ENCODE peak calls at places on chromosome 17, in four cellular contexts. One of them, this sample, is unnamed.

GRCh38 chr17:60060474-60060873 is 18.2 kb downstream of the HEATR6 start:
- DNase-seq in neuronal stem cell: no peak
- DNase-seq in astrocyte of the spinal cord: peak
- DNase-seq in fibroblast of pulmonary artery: no peak
- DNase-seq in this sample: no peak

GRCh38 chr17:4940625-4941021 is 555 bp downstream of the RNF167 start:
- DNase-seq in astrocyte of the spinal cord: no peak
- DNase-seq in fibroblast of pulmonary artery: no peak
- DNase-seq in neuronal stem cell: no peak
- DNase-seq in this sample: no peak

GRCh38 chr17:47848198-47848513 is 2.8 kb downstream of the SP6 start:
- DNase-seq in fibroblast of pulmonary artery: no peak
- DNase-seq in astrocyte of the spinal cord: no peak
- DNase-seq in neuronal stem cell: no peak
- DNase-seq in this sample: no peak

GRCh38 chr17:77182205-77182604 is 41.4 kb downstream of the SEC14L1 start:
- DNase-seq in fibroblast of pulmonary artery: peak
- DNase-seq in neuronal stem cell: no peak
- DNase-seq in astrocyte of the spinal cord: no peak
- DNase-seq in this sample: no peak

GRCh38 chr17:31266042-31266441 is 31.0 kb downstream of the OMG start:
- DNase-seq in fibroblast of pulmonary artery: no peak
- DNase-seq in astrocyte of the spinal cord: no peak
- DNase-seq in neuronal stem cell: no peak
- DNase-seq in this sample: peak

GRCh38 chr17:82167028-82167427 is 45.6 kb downstream of the CCDC57 start:
- DNase-seq in neuronal stem cell: no peak
- DNase-seq in fibroblast of pulmonary artery: no peak
- DNase-seq in astrocyte of the spinal cord: no peak
- DNase-seq in this sample: no peak

GRCh38 chr17:14318109-14318905 is 17.4 kb downstream of the HS3ST3B1 start:
- DNase-seq in astrocyte of the spinal cord: no peak
- DNase-seq in fibroblast of pulmonary artery: no peak
- DNase-seq in neuronal stem cell: no peak
- DNase-seq in this sample: no peak

GRCh38 chr17:50527155-50527762 is 5.3 kb upstream of the EPN3 start:
- DNase-seq in astrocyte of the spinal cord: no peak
- DNase-seq in fibroblast of pulmonary artery: no peak
- DNase-seq in neuronal stem cell: no peak
- DNase-seq in this sample: no peak

GRCh38 chr17:60817187-60817586 is 139.5 kb downstream of the BCAS3 start:
- DNase-seq in neuronal stem cell: no peak
- DNase-seq in astrocyte of the spinal cord: peak
- DNase-seq in fibroblast of pulmonary artery: peak
- DNase-seq in this sample: peak

GRCh38 chr17:1186923-1187771 is 7.4 kb upstream of the ABR start:
- DNase-seq in neuronal stem cell: peak
- DNase-seq in astrocyte of the spinal cord: peak
- DNase-seq in fibroblast of pulmonary artery: peak
- DNase-seq in this sample: peak
- H3K4me3 ChIP-seq in neuronal stem cell: peak
- H3K4me3 ChIP-seq in astrocyte of the spinal cord: no peak
- H3K4me3 ChIP-seq in fibroblast of pulmonary artery: no peak
- H3K4me3 ChIP-seq in this sample: peak

DNA sequence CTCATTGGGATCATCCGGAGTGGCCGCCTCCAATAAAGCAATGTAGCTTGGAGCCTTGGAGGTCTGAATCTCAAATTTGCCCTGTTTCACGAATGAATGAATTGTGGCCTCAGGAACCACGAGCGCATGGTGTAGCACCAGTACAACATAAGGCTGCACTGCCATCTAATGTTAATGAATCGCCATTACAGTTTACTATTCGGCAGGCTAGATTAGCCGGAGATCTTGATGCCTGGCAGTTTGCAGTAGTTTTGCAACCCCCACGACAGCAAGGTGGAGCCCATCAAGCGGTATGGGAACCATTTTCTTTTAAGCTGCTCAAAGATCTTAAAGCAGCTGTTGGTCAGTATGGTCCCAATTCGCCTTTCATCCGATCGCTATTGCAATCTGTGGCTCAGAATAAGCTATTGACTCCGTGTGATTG is 18.8 kb downstream of the ALOX15B start:
- DNase-seq in astrocyte of the spinal cord: peak
- DNase-seq in neuronal stem cell: peak
- DNase-seq in fibroblast of pulmonary artery: peak
- DNase-seq in this sample: peak
- H3K4me3 ChIP-seq in astrocyte of the spinal cord: no peak
- H3K4me3 ChIP-seq in neuronal stem cell: no peak
- H3K4me3 ChIP-seq in fibroblast of pulmonary artery: no peak
- H3K4me3 ChIP-seq in this sample: no peak

DNA sequence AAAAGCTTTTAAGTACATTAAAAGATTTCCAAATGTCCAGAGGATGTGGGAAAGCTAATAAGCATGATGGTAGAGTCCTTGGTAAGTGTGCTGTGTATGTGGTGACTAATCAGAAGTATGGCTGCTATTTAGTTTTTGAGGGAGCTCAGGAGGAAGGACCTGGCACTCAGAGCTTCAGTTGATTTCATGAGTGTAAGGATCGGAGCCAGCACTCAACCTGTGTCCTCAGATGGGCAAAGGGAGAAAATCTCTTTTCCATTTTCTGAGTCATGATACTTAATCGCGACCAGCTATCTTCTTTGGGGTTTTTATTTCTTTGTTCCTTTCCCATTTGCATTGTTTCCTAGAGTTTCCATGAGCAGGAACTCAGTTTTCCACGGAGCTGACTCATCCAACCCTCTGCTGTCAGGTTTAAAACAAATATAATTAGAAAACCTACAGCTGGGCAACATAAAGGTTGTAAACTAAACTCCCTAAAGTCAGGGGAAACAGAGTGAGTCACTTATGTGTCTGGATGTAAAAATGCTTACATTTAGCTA is 125.4 kb downstream of the MAP2K6 start:
- DNase-seq in fibroblast of pulmonary artery: peak
- DNase-seq in astrocyte of the spinal cord: peak
- DNase-seq in neuronal stem cell: no peak
- DNase-seq in this sample: peak
- H3K4me3 ChIP-seq in fibroblast of pulmonary artery: no peak
- H3K4me3 ChIP-seq in astrocyte of the spinal cord: no peak
- H3K4me3 ChIP-seq in neuronal stem cell: no peak
- H3K4me3 ChIP-seq in this sample: no peak

DNA sequence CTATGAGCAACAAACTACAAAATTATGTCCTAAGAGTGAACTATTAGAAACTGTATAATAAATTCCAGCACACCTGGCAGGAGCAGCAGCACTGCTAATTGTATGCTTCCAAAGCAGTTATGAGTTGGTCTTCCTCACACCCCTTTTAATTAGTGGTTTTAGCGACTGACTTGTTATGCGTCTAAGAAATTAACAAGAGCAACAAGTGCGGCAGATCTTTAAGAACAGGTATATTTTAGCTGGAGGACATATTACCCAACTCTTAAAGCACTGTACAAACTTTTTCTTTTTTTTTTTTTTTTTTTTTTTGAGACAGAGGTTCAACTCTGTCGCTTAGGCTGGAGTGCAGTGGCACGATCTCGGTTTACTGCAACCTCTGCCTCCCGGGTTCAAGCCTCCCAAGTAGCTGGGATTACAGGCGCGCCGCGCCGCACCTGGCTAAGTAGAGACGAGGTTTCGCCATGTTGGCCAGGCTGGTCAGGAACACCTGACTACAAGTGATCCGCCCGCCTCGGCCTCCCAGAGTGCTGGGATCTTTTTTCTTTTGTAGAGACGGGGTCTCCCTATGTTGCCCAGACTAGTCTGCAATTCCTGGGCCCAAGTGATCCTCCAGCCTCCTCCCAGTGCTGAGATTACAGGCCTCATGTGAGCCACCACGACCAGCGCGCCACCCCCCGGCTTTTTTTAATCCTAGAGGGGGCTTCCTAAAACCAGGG is 1.6 kb upstream of the FBXL20 start:
- DNase-seq in astrocyte of the spinal cord: no peak
- DNase-seq in neuronal stem cell: no peak
- DNase-seq in fibroblast of pulmonary artery: no peak
- DNase-seq in this sample: no peak
- H3K4me3 ChIP-seq in astrocyte of the spinal cord: no peak
- H3K4me3 ChIP-seq in neuronal stem cell: no peak
- H3K4me3 ChIP-seq in fibroblast of pulmonary artery: no peak
- H3K4me3 ChIP-seq in this sample: no peak

GRCh38 chr17:75843577-75844529 is at the start of gene UNC13D:
- DNase-seq in fibroblast of pulmonary artery: no peak
- DNase-seq in neuronal stem cell: no peak
- DNase-seq in astrocyte of the spinal cord: no peak
- DNase-seq in this sample: no peak
- H3K4me3 ChIP-seq in fibroblast of pulmonary artery: no peak
- H3K4me3 ChIP-seq in neuronal stem cell: no peak
- H3K4me3 ChIP-seq in astrocyte of the spinal cord: no peak
- H3K4me3 ChIP-seq in this sample: no peak

GRCh38 chr17:79086609-79087427 is 12.2 kb downstream of the ENGASE start:
- DNase-seq in astrocyte of the spinal cord: no peak
- DNase-seq in neuronal stem cell: no peak
- DNase-seq in fibroblast of pulmonary artery: no peak
- DNase-seq in this sample: no peak
- H3K4me3 ChIP-seq in astrocyte of the spinal cord: no peak
- H3K4me3 ChIP-seq in neuronal stem cell: no peak
- H3K4me3 ChIP-seq in fibroblast of pulmonary artery: no peak
- H3K4me3 ChIP-seq in this sample: no peak

DNA sequence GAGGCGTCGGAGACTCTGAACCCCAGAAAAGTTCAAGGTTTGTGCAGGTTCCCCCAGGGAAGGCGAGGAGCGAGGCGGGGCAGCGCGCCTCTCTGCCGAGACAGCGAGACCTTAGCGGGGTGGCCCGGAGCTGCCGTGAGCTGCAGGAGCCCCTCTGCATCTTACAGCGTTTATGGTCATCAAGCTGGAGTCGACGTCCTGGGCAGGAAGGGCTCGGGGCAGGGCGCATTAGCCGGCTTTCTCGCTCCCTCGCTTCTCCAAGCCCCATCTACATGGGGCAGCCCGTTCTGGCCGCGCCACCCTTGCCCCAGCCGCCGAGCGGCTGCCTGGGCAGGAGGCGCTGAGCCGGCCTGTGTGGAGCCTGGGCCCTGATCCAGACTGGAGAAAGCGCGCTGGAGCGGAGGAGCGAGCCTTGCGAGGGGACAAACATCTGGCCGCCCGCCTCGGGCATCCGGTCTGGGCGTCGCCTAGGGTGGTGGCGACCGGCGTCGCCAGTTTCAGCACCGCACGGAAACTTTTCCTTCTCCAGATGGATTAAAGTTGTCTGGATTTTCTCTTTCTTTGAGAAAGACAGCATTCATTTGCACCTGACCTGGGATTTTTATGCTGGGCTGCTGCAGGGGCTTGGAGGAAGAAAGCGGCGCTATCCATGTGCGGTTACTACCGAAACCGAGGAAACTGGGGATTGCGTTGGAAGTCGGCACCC is 750 bp downstream of the TMEM132E start:
- DNase-seq in astrocyte of the spinal cord: no peak
- DNase-seq in neuronal stem cell: no peak
- DNase-seq in fibroblast of pulmonary artery: no peak
- DNase-seq in this sample: peak
- H3K4me3 ChIP-seq in astrocyte of the spinal cord: no peak
- H3K4me3 ChIP-seq in neuronal stem cell: no peak
- H3K4me3 ChIP-seq in fibroblast of pulmonary artery: no peak
- H3K4me3 ChIP-seq in this sample: no peak